ENCODE peak calls at places on chromosomes 5 and 9, in six cellular contexts. M is heart left ventricle; D is Panc1; O is adipocyte; R is heart right ventricle; X is naive thymus-derived CD4-positive, alpha-beta T cell. W is an unnamed sample.

GRCh38 chr5:152306386-152306785 is 98.7 kb downstream of the NMUR2 start:
- DNase-seq in M (no peak), D (no peak), O (no peak), R (no peak), X (no peak), W (no peak)

GRCh38 chr5:144004146-144004545 is 166.3 kb downstream of the YIPF5 start:
- DNase-seq in M (no peak), D (no peak), O (peak; percentile 17), R (no peak), X (no peak), W (no peak)

GRCh38 chr9:113712053-113712452 is 164.1 kb upstream of the ZNF618 start:
- DNase-seq in M (no peak), D (no peak), O (peak; percentile 64), R (no peak), X (no peak), W (no peak)

GRCh38 chr5:159759791-159760300 is 156.4 kb upstream of the ADRA1B start:
- DNase-seq in M (no peak), D (no peak), O (no peak), R (no peak), X (no peak), W (no peak)

GRCh38 chr5:85648495-85648894 is 969.2 kb upstream of the COX7C start:
- DNase-seq in M (no peak), D (no peak), O (no peak), R (no peak), X (no peak), W (no peak)

GRCh38 chr5:140351609-140352334 is 5.4 kb upstream of the HBEGF start:
- DNase-seq in M (peak; percentile 61), D (peak; percentile 66), O (peak; percentile 93), R (peak; percentile 85), X (peak; percentile 86), W (peak; percentile 19)

GRCh38 chr9:117273612-117274011 is 141.2 kb downstream of the ASTN2 start:
- DNase-seq in M (no peak), D (no peak), O (no peak), R (no peak), X (no peak), W (no peak)

GRCh38 chr9:116516456-116516855 is 170.6 kb upstream of the TRIM32 start:
- DNase-seq in M (no peak), D (no peak), O (no peak), R (no peak), X (no peak), W (no peak)

GRCh38 chr5:4124201-4124852 is 528.7 kb downstream of the IRX1 start:
- DNase-seq in M (no peak), D (no peak), O (no peak), R (no peak), X (no peak), W (no peak)

GRCh38 chr9:14779566-14780022 is 57.1 kb upstream of the CER1 start:
- DNase-seq in M (no peak), D (no peak), O (no peak), R (no peak), X (no peak), W (no peak)

GRCh38 chr5:132498152-132498551 is 7.6 kb upstream of the IRF1 start:
- DNase-seq in M (no peak), D (no peak), O (peak; percentile 74), R (no peak), X (no peak), W (no peak)
- H3K4me1 ChIP-seq in M (peaks cover 36% of the 10 kb centered on the region), D (peaks cover 26% of the 10 kb centered on the region), O (peaks cover 22% of the 10 kb centered on the region), R (peaks cover 46% of the 10 kb centered on the region), X (peaks cover 32% of the 10 kb centered on the region), W (peaks cover 58% of the 10 kb centered on the region)

GRCh38 chr5:154481584-154482381 is 3.8 kb upstream of the HAND1 start:
- DNase-seq in M (no peak), D (no peak), O (no peak), R (no peak), X (no peak), W (no peak)
- H3K27me3 ChIP-seq in M (peaks cover 29% of the 10 kb centered on the region), D (peaks cover 34% of the 10 kb centered on the region), O (peaks cover 88% of the 10 kb centered on the region), R (peaks cover 100% of the 10 kb centered on the region), X (peaks cover 57% of the 10 kb centered on the region), W (peaks cover 67% of the 10 kb centered on the region)

GRCh38 chr5:149810856-149811255 is 80.7 kb downstream of the PPARGC1B start:
- DNase-seq in M (no peak), D (no peak), O (no peak), R (no peak), X (no peak), W (no peak)
- H3K4me3 ChIP-seq in M (no peak overlapping the region), D (no peak overlapping the region), O (no peak overlapping the region), R (no peak overlapping the region), X (no peak overlapping the region), W (no peak overlapping the region)

DNA sequence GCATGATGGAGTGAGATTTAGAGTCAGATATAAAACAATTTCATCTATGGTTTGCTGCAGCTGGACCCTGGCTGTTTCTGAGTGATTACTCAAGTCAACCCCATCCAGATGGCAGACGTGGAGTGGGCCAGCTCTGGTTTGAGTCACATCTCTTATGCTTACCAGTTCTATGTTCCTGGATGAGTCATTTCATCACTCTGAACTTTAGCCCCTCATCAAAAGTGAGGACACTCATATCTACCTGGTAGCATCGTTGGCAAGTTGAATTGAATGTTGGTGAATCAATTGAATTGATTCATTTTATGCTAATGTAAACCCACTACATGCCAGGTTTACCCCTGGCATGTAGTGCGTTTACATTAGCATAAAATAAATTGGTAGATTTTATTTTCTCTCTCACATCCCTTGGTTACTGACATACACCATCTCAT is 176.4 kb downstream of the FGF18 start:
- DNase-seq in M (no peak), D (no peak), O (peak; percentile 40), R (no peak), X (no peak), W (no peak)
- H3K4me1 ChIP-seq in M (peaks cover 5% of the 10 kb centered on the region), D (no peaks in the 10 kb centered on the region), O (peaks cover 18% of the 10 kb centered on the region), R (no peaks in the 10 kb centered on the region), X (no peaks in the 10 kb centered on the region), W (no peaks in the 10 kb centered on the region)

GRCh38 chr5:133613184-133613583 is 843 bp upstream of the FSTL4 start:
- DNase-seq in M (no peak), D (no peak), O (no peak), R (no peak), X (no peak), W (no peak)
- H3K27me3 ChIP-seq in M (peaks cover 18% of the 10 kb centered on the region), D (peaks cover 49% of the 10 kb centered on the region), O (peaks cover 72% of the 10 kb centered on the region), R (peaks cover 72% of the 10 kb centered on the region), X (peaks cover 13% of the 10 kb centered on the region), W (peaks cover 16% of the 10 kb centered on the region)

GRCh38 chr9:3247211-3247610 is 278.6 kb downstream of the RFX3 start:
- DNase-seq in M (no peak), D (no peak), O (no peak), R (no peak), X (no peak), W (no peak)

GRCh38 chr9:3244963-3245653 is 280.7 kb downstream of the RFX3 start:
- DNase-seq in M (no peak), D (no peak), O (no peak), R (no peak), X (no peak), W (no peak)

GRCh38 chr9:3243676-3244075 is 282.1 kb downstream of the RFX3 start:
- DNase-seq in M (no peak), D (no peak), O (no peak), R (no peak), X (no peak), W (no peak)

GRCh38 chr9:3241290-3241689 is 284.5 kb downstream of the RFX3 start:
- DNase-seq in M (no peak), D (no peak), O (no peak), R (no peak), X (no peak), W (no peak)

DNA sequence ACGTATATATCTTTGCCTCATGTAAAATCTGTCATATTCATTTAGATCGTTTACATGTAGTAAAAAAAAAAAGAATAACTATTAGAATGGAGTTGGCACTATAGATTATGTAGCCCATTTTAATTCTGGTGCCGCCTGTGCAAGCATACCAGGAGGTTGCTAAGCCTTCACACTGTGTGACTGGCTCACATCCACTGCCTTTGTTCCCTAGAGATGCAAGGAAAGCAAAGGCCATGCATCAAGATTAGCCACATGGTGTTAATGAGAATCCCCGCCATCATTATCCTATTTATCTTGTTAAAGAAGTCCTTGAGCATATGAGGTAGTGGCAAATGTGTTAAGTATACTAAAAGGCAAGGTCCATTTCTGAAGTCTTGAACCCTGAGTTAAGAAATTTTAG is 279.6 kb downstream of the RFX3 start:
- DNase-seq in M (no peak), D (no peak), O (no peak), R (no peak), X (no peak), W (no peak)
- H3K4me3 ChIP-seq in M (no peak overlapping the region), D (no peak overlapping the region), O (no peak overlapping the region), R (no peak overlapping the region), X (no peak overlapping the region), W (no peak overlapping the region)

GRCh38 chr9:94901019-94901363 is 174.5 kb downstream of the AOPEP start:
- DNase-seq in M (no peak), D (no peak), O (no peak), R (no peak), X (no peak), W (no peak)
- H3K4me1 ChIP-seq in M (no peaks in the 10 kb centered on the region), D (peaks cover 14% of the 10 kb centered on the region), O (peaks cover 51% of the 10 kb centered on the region), R (peaks cover 18% of the 10 kb centered on the region), X (no peaks in the 10 kb centered on the region), W (no peaks in the 10 kb centered on the region)

DNA sequence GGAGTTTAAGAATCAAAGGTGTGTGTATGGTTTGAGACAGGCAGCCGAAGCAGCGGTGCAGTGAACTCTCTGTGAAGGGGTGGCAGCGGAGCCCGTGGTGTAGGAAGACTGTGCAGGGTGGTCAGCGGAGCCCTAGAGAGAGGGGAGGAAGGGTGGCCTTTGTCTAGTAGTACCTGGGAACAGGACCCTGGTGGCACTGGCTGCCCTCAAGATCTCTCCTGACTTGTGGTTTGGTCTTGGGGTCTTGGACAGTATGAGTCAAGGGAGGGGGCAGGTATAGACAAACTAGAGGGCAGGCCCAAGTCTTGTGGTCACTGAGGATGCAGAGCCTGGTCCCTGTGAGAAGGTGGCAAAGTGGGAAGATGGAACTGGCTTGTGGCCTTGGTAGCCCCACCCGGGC is 7.1 kb upstream of the NKX2-5 start:
- DNase-seq in M (no peak), D (no peak), O (no peak), R (no peak), X (no peak), W (no peak)
- H3K27me3 ChIP-seq in M (peaks cover 11% of the 10 kb centered on the region), D (peaks cover 26% of the 10 kb centered on the region), O (peaks cover 92% of the 10 kb centered on the region), R (peaks cover 96% of the 10 kb centered on the region), X (peaks cover 29% of the 10 kb centered on the region), W (peaks cover 44% of the 10 kb centered on the region)

DNA sequence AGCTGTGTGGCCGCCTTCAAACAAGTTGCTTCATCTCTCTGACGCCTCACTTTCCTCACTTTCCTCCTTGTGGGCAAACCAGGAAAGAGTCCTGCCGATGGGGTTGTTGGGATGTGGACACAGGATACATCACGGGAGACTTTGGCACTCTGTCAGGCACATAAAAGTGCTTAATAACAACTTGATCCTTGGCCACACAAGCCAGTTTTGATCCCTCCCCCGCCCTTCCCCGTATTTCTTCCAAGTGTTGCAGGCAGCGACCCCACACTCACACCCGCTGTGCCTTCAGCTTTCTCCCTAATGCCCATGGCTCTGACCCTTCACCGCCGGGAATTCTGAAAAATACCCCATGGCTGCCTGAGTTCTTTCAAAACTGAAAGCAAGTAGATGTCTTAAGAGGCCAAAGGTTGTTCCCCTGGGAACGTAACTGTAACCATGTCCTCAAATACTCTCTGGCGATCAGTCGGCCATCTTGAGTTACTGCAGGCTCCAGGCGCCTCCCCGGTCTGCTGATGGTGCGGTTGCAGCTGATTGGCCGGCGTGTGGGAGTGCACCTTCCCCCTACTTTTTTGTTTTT is 59.8 kb downstream of the ARHGEF37 start:
- DNase-seq in M (peak; percentile 66), D (no peak), O (peak; percentile 13), R (peak; percentile 76), X (no peak), W (no peak)
- H3K4me3 ChIP-seq in M (peak overlapping the region; percentile 18), D (no peak overlapping the region), O (no peak overlapping the region), R (no peak overlapping the region), X (no peak overlapping the region), W (no peak overlapping the region)